ENCODE peak calls at places on chromosomes 1 and 21, in six cellular contexts. Y is T-cell; Z is CD4-positive, alpha-beta memory T cell; A is iPS DF 19.7; G is HTR-8/SVneo; O is fibroblast of lung. N is an unnamed sample.

GRCh38 chr21:46078984-46079356 is 18.9 kb upstream of the COL6A2 start:
- DNase-seq in G (no peak), O (no peak), Z (no peak), Y (no peak), A (no peak), N (no peak)

GRCh38 chr1:177451191-177451590 is 280.4 kb downstream of the BRINP2 start:
- DNase-seq in O (no peak), Y (no peak), A (no peak), Z (no peak), G (no peak), N (no peak)

GRCh38 chr1:86380257-86380861 is 15.8 kb downstream of the ODF2L start:
- DNase-seq in Z (peak; percentile 49), A (no peak), O (peak; percentile 93), Y (no peak), G (peak; percentile 30), N (peak; percentile 81)

GRCh38 chr1:206909167-206909882 is 12.1 kb downstream of the IL24 start:
- DNase-seq in A (no peak), Z (no peak), O (no peak), Y (peak; percentile 49), G (peak; percentile 36), N (no peak)

GRCh38 chr1:46675549-46676314 is 4.1 kb downstream of the TEX38 start:
- DNase-seq in O (no peak), G (no peak), Y (no peak), Z (peak; percentile 25), A (no peak), N (peak; percentile 34)

GRCh38 chr1:8303876-8304275 is 14.0 kb upstream of the SLC45A1 start:
- DNase-seq in O (no peak), G (no peak), Z (no peak), A (no peak), Y (no peak), N (no peak)

GRCh38 chr1:100851726-100852125 is 42.9 kb downstream of the EXTL2 start:
- DNase-seq in Z (no peak), A (no peak), G (no peak), Y (no peak), O (no peak), N (no peak)

GRCh38 chr1:76866566-76866965 is 714 bp upstream of the ST6GALNAC5 start:
- DNase-seq in O (no peak), G (no peak), Y (no peak), Z (no peak), A (no peak), N (no peak)

GRCh38 chr1:24189528-24189927 is 2.4 kb upstream of the IFNLR1 start:
- DNase-seq in Z (no peak), O (no peak), A (no peak), G (no peak), Y (no peak), N (no peak)

GRCh38 chr21:30209571-30209970 is 6.3 kb downstream of the CLDN8 start:
- DNase-seq in A (no peak), G (no peak), Y (no peak), O (no peak), Z (no peak), N (no peak)

GRCh38 chr1:235253219-235253640 is 74.7 kb downstream of the ARID4B start:
- DNase-seq in Y (peak; percentile 56), Z (peak; percentile 65), A (peak; percentile 23), O (peak; percentile 78), G (peak; percentile 39), N (peak; percentile 82)

GRCh38 chr1:25122747-25123146 is 109.6 kb downstream of the SYF2 start:
- DNase-seq in Z (no peak), O (no peak), A (no peak), Y (no peak), G (no peak), N (no peak)

GRCh38 chr1:59669752-59670312 is 144.9 kb upstream of the HOOK1 start:
- DNase-seq in Z (no peak), G (peak; percentile 22), A (peak; percentile 75), O (peak; percentile 30), Y (no peak), N (peak; percentile 67)

GRCh38 chr1:226864311-226864710 is 6.1 kb upstream of the PSEN2 start:
- DNase-seq in O (no peak), Y (no peak), Z (no peak), G (no peak), A (no peak), N (no peak)

GRCh38 chr1:19448491-19449439 is 36.6 kb downstream of the CAPZB start:
- DNase-seq in Z (no peak), A (no peak), Y (no peak), G (peak; percentile 69), O (peak; percentile 94), N (peak; percentile 94)

GRCh38 chr1:92883297-92883696 is 51.5 kb downstream of the RPL5 start:
- DNase-seq in Y (no peak), Z (no peak), A (no peak), G (no peak), O (no peak), N (no peak)

GRCh38 chr1:176559474-176560390 is 96.8 kb downstream of the PAPPA2 start:
- DNase-seq in G (peak; percentile 40), O (peak; percentile 67), A (peak; percentile 42), Z (no peak), Y (no peak), N (peak; percentile 63)

GRCh38 chr1:160544647-160545046 is 21.6 kb upstream of the SLAMF6 start:
- DNase-seq in Z (peak; percentile 52), G (no peak), Y (no peak), A (no peak), O (no peak), N (peak; percentile 22)

GRCh38 chr1:94865369-94865768 is 45.2 kb downstream of the SLC44A3 start:
- DNase-seq in O (peak; percentile 72), G (no peak), A (no peak), Z (no peak), Y (no peak), N (peak; percentile 85)

GRCh38 chr21:25960423-25960822 is 210.1 kb downstream of the APP start:
- DNase-seq in Y (no peak), G (no peak), Z (no peak), O (no peak), A (peak; percentile 25), N (peak; percentile 22)

GRCh38 chr1:81664341-81664740 is 136.4 kb upstream of the ADGRL2 start:
- DNase-seq in G (no peak), Y (no peak), O (no peak), Z (no peak), A (no peak), N (no peak)

GRCh38 chr1:186762653-186763052 is 66.1 kb upstream of the PLA2G4A start:
- DNase-seq in Z (no peak), G (no peak), A (no peak), O (no peak), Y (no peak), N (no peak)

GRCh38 chr1:36115931-36116330 is 9.1 kb downstream of the COL8A2 start:
- DNase-seq in G (no peak), O (no peak), Z (no peak), A (no peak), Y (no peak), N (no peak)

GRCh38 chr1:228463009-228463558 is 24.1 kb upstream of the RNF187 start:
- DNase-seq in Y (no peak), G (no peak), O (no peak), A (no peak), Z (no peak), N (no peak)

GRCh38 chr1:37660646-37661045 is 26.0 kb upstream of the RSPO1 start:
- DNase-seq in A (no peak), G (no peak), Y (no peak), Z (no peak), O (no peak), N (no peak)

GRCh38 chr1:233788687-233789086 is 115.8 kb upstream of the SLC35F3 start:
- DNase-seq in O (no peak), G (no peak), A (no peak), Z (no peak), Y (no peak), N (no peak)

GRCh38 chr1:63686696-63687095 is 87.1 kb upstream of the ROR1 start:
- DNase-seq in Z (no peak), A (no peak), O (no peak), G (no peak), Y (no peak), N (no peak)

GRCh38 chr1:204075116-204075636 is 2.3 kb downstream of the SOX13 start:
- DNase-seq in O (peak; percentile 12), A (no peak), G (no peak), Y (no peak), Z (no peak), N (peak; percentile 47)

GRCh38 chr1:32900956-32901822 is at the start of gene TMEM54:
- DNase-seq in A (no peak), O (peak; percentile 11), Y (no peak), G (no peak), Z (no peak), N (no peak)

GRCh38 chr1:153578936-153579335 is 13.3 kb upstream of the S100A2 start:
- DNase-seq in A (no peak), G (no peak), O (no peak), Y (no peak), Z (no peak), N (no peak)

GRCh38 chr1:6517435-6517851 is 26.0 kb upstream of the PLEKHG5 start:
- DNase-seq in Z (no peak), Y (no peak), G (peak; percentile 41), O (no peak), A (no peak), N (no peak)

GRCh38 chr1:155981266-155982088 is 3.1 kb upstream of the ARHGEF2 start:
- DNase-seq in O (peak; percentile 90), Z (peak; percentile 44), G (no peak), Y (peak; percentile 38), A (no peak), N (peak; percentile 85)

GRCh38 chr1:198750081-198750480 is 111.2 kb downstream of the PTPRC start:
- DNase-seq in O (no peak), G (no peak), Y (no peak), A (no peak), Z (no peak), N (no peak)